ENCODE peak calls at places on chromosomes 5 and 9, in four cellular contexts. O is K562, E is HepG2, B is GM12878. J is an unnamed sample.

GRCh38 chr5:151051066-151051930 is 29.5 kb downstream of the TNIP1 start:
- DNase-seq in B (peak; percentile 43), O (peak; percentile 81), E (peak; percentile 68), J (peak; percentile 86)

GRCh38 chr5:159273923-159274322 is 10.8 kb downstream of the UBLCP1 start:
- DNase-seq in O (no peak), E (no peak), B (no peak), J (no peak)

GRCh38 chr5:179266291-179267070 is 78.8 kb downstream of the ADAMTS2 start:
- DNase-seq in B (no peak), E (no peak), O (no peak), J (peak; percentile 6)

GRCh38 chr5:126363658-126364057 is 59.6 kb upstream of the GRAMD2B start:
- DNase-seq in O (no peak), E (peak; percentile 51), B (no peak), J (no peak)

GRCh38 chr5:65623482-65623881 is 651 bp downstream of the TRIM23 start:
- DNase-seq in E (no peak), B (no peak), O (peak; percentile 13), J (peak; percentile 4)

GRCh38 chr9:29213374-29214161 is 1640.3 kb upstream of the C9orf72 start:
- DNase-seq in E (no peak), O (no peak), B (no peak), J (peak; percentile 77)

GRCh38 chr9:34443976-34444375 is 14.4 kb downstream of the FAM219A start:
- DNase-seq in E (no peak), B (no peak), O (no peak), J (no peak)

GRCh38 chr9:76987594-76988200 is 31.8 kb upstream of the FOXB2 start:
- DNase-seq in O (peak; percentile 11), E (peak; percentile 21), B (peak; percentile 5), J (no peak)

GRCh38 chr5:33105521-33105941 is 335.2 kb upstream of the TARS1 start:
- DNase-seq in E (no peak), B (no peak), O (no peak), J (no peak)

GRCh38 chr9:125985998-125986655 is 239.0 kb downstream of the PBX3 start:
- DNase-seq in B (no peak), E (no peak), O (no peak), J (peak; percentile 4)

GRCh38 chr5:79235222-79235577 is 731 bp upstream of the JMY start:
- DNase-seq in O (no peak), E (peak; percentile 75), B (no peak), J (no peak)

GRCh38 chr9:72141484-72141883 is 7.8 kb upstream of the GDA start:
- DNase-seq in B (no peak), O (no peak), E (no peak), J (no peak)

GRCh38 chr9:111728617-111729366 is 65.9 kb downstream of the SHOC1 start:
- DNase-seq in E (peak; percentile 59), B (no peak), O (no peak), J (no peak)

GRCh38 chr9:114388764-114389375 is 1.1 kb upstream of the AKNA start:
- DNase-seq in O (no peak), E (no peak), B (no peak), J (no peak)

GRCh38 chr5:143791848-143792701 is 19.9 kb upstream of the HMHB1 start:
- DNase-seq in O (no peak), B (no peak), E (no peak), J (no peak)

GRCh38 chr9:133203506-133204075 is 5.5 kb downstream of the OBP2B start:
- DNase-seq in O (no peak), B (no peak), E (no peak), J (no peak)

GRCh38 chr9:129607026-129607397 is 13.9 kb downstream of the C9orf50 start:
- DNase-seq in E (no peak), O (no peak), B (no peak), J (no peak)

GRCh38 chr9:124894741-124895170 is 32.8 kb downstream of the ARPC5L start:
- DNase-seq in B (no peak), O (no peak), E (peak; percentile 12), J (no peak)

GRCh38 chr5:38681024-38681805 is 124.8 kb upstream of the LIFR start:
- DNase-seq in E (no peak), O (no peak), B (no peak), J (no peak)

GRCh38 chr5:144979516-144980264 is 809.0 kb downstream of the KCTD16 start:
- DNase-seq in E (no peak), O (no peak), B (no peak), J (no peak)

GRCh38 chr5:55691265-55692105 is 20.6 kb downstream of the SLC38A9 start:
- DNase-seq in O (peak; percentile 18), E (peak; percentile 63), B (no peak), J (peak; percentile 65)

GRCh38 chr9:105305834-105306233 is 61.4 kb downstream of the SLC44A1 start:
- DNase-seq in B (no peak), O (no peak), E (no peak), J (no peak)

GRCh38 chr9:79623799-79624721 is 52.3 kb downstream of the TLE4 start:
- DNase-seq in E (peak; percentile 4), O (peak; percentile 27), B (peak; percentile 79), J (no peak)

GRCh38 chr5:69493235-69493925 is 790 bp downstream of the OCLN start:
- DNase-seq in E (no peak), O (no peak), B (no peak), J (peak; percentile 74)

GRCh38 chr5:120936652-120937051 is 472.6 kb downstream of the PRR16 start:
- DNase-seq in E (no peak), O (no peak), B (no peak), J (no peak)

GRCh38 chr5:120938604-120939003 is 474.5 kb downstream of the PRR16 start:
- DNase-seq in E (no peak), B (no peak), O (no peak), J (no peak)

GRCh38 chr5:120942551-120942950 is 478.5 kb downstream of the PRR16 start:
- DNase-seq in B (no peak), O (no peak), E (no peak), J (no peak)
- TF ChIP-seq NFIC in B (no peak), O (no peak), E (no peak), J (no peak)

GRCh38 chr5:172505840-172506638 is 51.7 kb upstream of the SH3PXD2B start:
- DNase-seq in E (no peak), B (no peak), O (no peak), J (no peak)
- TF ChIP-seq NFIC in E (no peak), B (no peak), O (no peak), J (no peak)

GRCh38 chr9:101371813-101372212 is 13.0 kb downstream of the BAAT start:
- DNase-seq in O (no peak), E (no peak), B (no peak), J (no peak)

GRCh38 chr9:101380295-101380694 is 4.5 kb downstream of the BAAT start:
- DNase-seq in O (no peak), E (no peak), B (no peak), J (no peak)

GRCh38 chr9:101372327-101373118 is 12.3 kb downstream of the BAAT start:
- DNase-seq in O (peak; percentile 24), E (no peak), B (no peak), J (no peak)

GRCh38 chr9:101375546-101375945 is 9.3 kb downstream of the BAAT start:
- DNase-seq in B (no peak), E (no peak), O (no peak), J (no peak)

DNA sequence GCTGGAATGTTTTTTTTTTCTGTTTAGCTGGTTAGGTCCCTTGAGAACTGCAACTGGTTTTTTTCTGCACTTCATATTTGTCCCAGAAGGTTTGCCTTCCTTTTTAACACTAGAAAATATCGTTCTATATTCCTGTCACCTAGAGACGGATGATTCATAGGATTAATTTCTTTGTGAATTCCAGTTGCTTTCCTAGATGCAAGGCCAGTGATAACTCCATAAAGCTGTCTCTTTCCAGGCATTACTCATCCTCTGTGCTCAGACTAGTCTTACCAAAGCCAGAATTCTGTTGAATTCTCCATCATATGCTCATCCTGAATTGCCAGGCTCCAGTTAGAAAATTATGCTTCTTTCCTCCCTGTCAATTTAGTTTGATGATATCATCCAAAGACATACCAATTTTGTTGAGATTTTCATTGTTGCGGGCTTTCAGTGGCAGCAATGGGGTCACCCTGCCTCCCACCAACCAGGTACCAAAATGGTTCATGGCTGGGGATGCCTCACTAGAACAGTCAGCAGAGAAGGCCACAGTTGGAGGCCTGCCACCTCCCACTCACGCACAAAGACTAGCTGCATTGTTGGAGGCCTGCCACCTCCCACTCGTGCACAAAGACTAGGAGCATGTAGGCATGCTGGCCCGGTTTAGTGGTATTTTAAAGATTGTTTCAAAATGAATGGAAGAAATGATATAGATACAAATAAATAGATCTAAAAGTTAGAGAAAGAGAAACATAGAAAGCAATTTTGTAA is 8.5 kb downstream of the BAAT start:
- DNase-seq in B (no peak), O (no peak), E (no peak), J (no peak)
- TF ChIP-seq NFIC in B (no peak), O (no peak), E (no peak), J (peak; percentile 38)

GRCh38 chr5:133925866-133926488 is 42.4 kb downstream of the C5orf15 start:
- DNase-seq in E (no peak), O (no peak), B (no peak), J (no peak)

GRCh38 chr5:133927616-133928180 is 40.7 kb downstream of the C5orf15 start:
- DNase-seq in B (no peak), E (no peak), O (no peak), J (no peak)

GRCh38 chr5:133926489-133926878 is 41.9 kb downstream of the C5orf15 start:
- DNase-seq in B (no peak), O (no peak), E (no peak), J (no peak)

GRCh38 chr5:133928690-133929393 is 39.6 kb downstream of the C5orf15 start:
- DNase-seq in O (no peak), E (no peak), B (no peak), J (no peak)

DNA sequence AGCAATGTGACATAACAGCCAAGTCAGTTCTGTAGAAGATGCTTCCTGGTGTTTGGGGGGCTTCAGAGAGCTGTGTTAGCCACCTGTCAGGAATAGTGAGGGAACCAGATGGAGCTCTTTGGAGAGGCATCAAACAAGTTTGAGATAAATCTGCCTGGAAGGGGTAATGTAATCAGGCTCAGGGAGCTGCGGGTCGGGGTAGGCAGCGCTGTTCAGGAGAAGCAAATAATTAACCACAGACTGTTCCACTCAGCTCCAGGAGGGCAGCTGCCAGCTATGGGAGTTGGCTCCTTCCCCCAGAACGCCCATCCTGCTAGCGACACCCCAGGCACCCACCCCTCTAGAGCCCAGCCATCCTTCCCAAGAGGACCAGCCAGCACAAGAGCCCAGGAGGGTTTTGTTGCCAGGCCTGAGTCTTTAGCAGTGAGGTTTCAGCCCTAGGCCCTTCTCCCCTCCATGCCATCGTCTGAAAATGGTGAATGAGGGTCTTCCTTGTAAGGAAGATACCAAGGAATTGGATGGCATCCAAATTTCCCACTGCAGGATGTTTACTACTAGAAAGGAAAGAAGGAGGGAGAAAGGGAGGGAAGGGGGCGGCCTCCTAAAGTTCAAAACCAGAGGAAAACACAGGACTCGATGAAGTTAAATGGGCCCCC is 41.3 kb downstream of the C5orf15 start:
- DNase-seq in B (no peak), O (no peak), E (no peak), J (peak; percentile 87)
- TF ChIP-seq NFIC in B (no peak), O (peak; percentile 10), E (no peak), J (no peak)